ENCODE peak calls at places on chromosomes 16 and 17, in six cellular contexts. One of them, this sample, is unnamed.

GRCh38 chr17:57539528-57540301 is 205.4 kb downstream of the CCDC182 start:
- DNase-seq in CD4-positive, alpha-beta memory T cell: no peak
- DNase-seq in IMR-90: no peak
- DNase-seq in cardiac muscle cell: no peak
- DNase-seq in left ventricle myocardium inferior: no peak
- DNase-seq in CD8-positive, alpha-beta T cell: no peak
- DNase-seq in this sample: no peak

GRCh38 chr17:79800325-79801155 is 3.7 kb upstream of the CBX8 start:
- DNase-seq in CD4-positive, alpha-beta memory T cell: no peak
- DNase-seq in IMR-90: peak; percentile 39
- DNase-seq in cardiac muscle cell: peak; percentile 63
- DNase-seq in left ventricle myocardium inferior: no peak
- DNase-seq in CD8-positive, alpha-beta T cell: no peak
- DNase-seq in this sample: peak; percentile 46

GRCh38 chr17:65594585-65594940 is 33.1 kb upstream of the AXIN2 start:
- DNase-seq in CD4-positive, alpha-beta memory T cell: no peak
- DNase-seq in IMR-90: peak; percentile 34
- DNase-seq in cardiac muscle cell: peak; percentile 37
- DNase-seq in left ventricle myocardium inferior: no peak
- DNase-seq in CD8-positive, alpha-beta T cell: no peak
- DNase-seq in this sample: no peak

GRCh38 chr17:38798614-38799500 is 499 bp downstream of the PIP4K2B start:
- DNase-seq in CD4-positive, alpha-beta memory T cell: peak; percentile 53
- DNase-seq in IMR-90: peak; percentile 35
- DNase-seq in cardiac muscle cell: peak; percentile 55
- DNase-seq in left ventricle myocardium inferior: peak; percentile 58
- DNase-seq in CD8-positive, alpha-beta T cell: peak; percentile 52
- DNase-seq in this sample: peak; percentile 43

GRCh38 chr17:80475949-80476876 is at the start of gene NPTX1:
- DNase-seq in CD4-positive, alpha-beta memory T cell: no peak
- DNase-seq in IMR-90: no peak
- DNase-seq in cardiac muscle cell: peak; percentile 15
- DNase-seq in left ventricle myocardium inferior: no peak
- DNase-seq in CD8-positive, alpha-beta T cell: no peak
- DNase-seq in this sample: no peak

GRCh38 chr17:9115446-9116265 is 94.3 kb downstream of the NTN1 start:
- DNase-seq in CD4-positive, alpha-beta memory T cell: no peak
- DNase-seq in IMR-90: peak; percentile 6
- DNase-seq in cardiac muscle cell: peak; percentile 59
- DNase-seq in left ventricle myocardium inferior: peak; percentile 66
- DNase-seq in CD8-positive, alpha-beta T cell: peak; percentile 29
- DNase-seq in this sample: no peak

GRCh38 chr17:30345527-30346075 is 11.7 kb upstream of the TMIGD1 start:
- DNase-seq in CD4-positive, alpha-beta memory T cell: no peak
- DNase-seq in IMR-90: no peak
- DNase-seq in cardiac muscle cell: peak; percentile 38
- DNase-seq in left ventricle myocardium inferior: no peak
- DNase-seq in CD8-positive, alpha-beta T cell: no peak
- DNase-seq in this sample: peak; percentile 39

GRCh38 chr17:2090804-2091534 is 36.1 kb downstream of the HIC1 start:
- DNase-seq in CD4-positive, alpha-beta memory T cell: no peak
- DNase-seq in IMR-90: peak; percentile 97
- DNase-seq in cardiac muscle cell: peak; percentile 95
- DNase-seq in left ventricle myocardium inferior: peak; percentile 64
- DNase-seq in CD8-positive, alpha-beta T cell: no peak
- DNase-seq in this sample: peak; percentile 68

GRCh38 chr16:47884131-47884725 is 271.6 kb downstream of the ABCC12 start:
- DNase-seq in CD4-positive, alpha-beta memory T cell: no peak
- DNase-seq in IMR-90: no peak
- DNase-seq in cardiac muscle cell: no peak
- DNase-seq in left ventricle myocardium inferior: no peak
- DNase-seq in CD8-positive, alpha-beta T cell: no peak
- DNase-seq in this sample: peak; percentile 16

GRCh38 chr17:21474815-21475214 is 98.7 kb downstream of the KCNJ12 start:
- DNase-seq in CD4-positive, alpha-beta memory T cell: no peak
- DNase-seq in IMR-90: no peak
- DNase-seq in cardiac muscle cell: no peak
- DNase-seq in left ventricle myocardium inferior: no peak
- DNase-seq in CD8-positive, alpha-beta T cell: no peak
- DNase-seq in this sample: no peak

GRCh38 chr16:86508028-86508946 is 2.0 kb upstream of the FOXF1 start:
- DNase-seq in CD4-positive, alpha-beta memory T cell: no peak
- DNase-seq in IMR-90: no peak
- DNase-seq in cardiac muscle cell: no peak
- DNase-seq in left ventricle myocardium inferior: no peak
- DNase-seq in CD8-positive, alpha-beta T cell: no peak
- DNase-seq in this sample: peak; percentile 39

GRCh38 chr16:79045191-79045590 is 555.3 kb downstream of the MAF start:
- DNase-seq in CD4-positive, alpha-beta memory T cell: no peak
- DNase-seq in IMR-90: no peak
- DNase-seq in cardiac muscle cell: no peak
- DNase-seq in left ventricle myocardium inferior: no peak
- DNase-seq in CD8-positive, alpha-beta T cell: no peak
- DNase-seq in this sample: no peak

DNA sequence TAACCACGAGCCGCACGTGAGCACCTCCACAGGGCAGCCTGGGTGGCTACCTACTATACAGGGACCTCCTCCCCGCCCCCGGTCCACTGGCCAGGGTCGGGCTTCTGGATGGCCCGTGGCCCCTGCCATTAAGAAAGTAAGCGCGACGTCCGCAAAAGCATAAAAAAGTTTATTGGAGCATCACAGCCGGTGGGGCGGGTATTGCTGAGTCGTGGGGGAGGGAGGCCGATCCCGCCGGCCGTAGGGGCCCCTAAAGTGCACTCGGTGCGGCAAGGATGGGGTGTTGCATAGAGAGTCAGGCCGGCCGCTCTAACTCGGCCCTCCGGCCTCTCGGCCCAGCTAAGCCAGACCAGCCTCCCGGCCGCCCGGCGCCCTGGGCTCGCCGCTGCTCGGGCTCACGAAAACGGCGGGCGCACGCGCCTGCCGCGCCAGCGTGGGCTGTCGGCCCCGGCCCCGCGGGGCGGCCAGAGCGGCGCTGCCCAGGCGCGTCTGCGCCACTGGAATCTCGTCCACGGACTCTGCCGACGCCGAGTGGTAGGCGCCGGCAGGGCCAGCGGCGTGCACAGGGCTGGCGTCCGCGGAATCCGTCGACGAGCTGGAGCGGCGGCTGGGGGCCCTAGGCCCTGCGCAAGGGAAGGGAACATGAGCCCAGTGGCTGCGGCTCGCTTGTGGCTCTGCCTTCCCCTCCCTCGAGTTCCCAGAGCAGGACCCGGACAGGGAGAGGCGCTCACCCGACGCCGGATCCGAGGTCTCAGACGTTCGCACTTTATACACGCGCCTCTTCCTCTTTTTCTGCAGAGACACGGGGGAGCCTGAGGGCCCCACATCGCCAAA is 1.2 kb upstream of the TPPP3 start:
- DNase-seq in CD4-positive, alpha-beta memory T cell: no peak
- DNase-seq in IMR-90: no peak
- DNase-seq in cardiac muscle cell: no peak
- DNase-seq in left ventricle myocardium inferior: no peak
- DNase-seq in CD8-positive, alpha-beta T cell: no peak
- DNase-seq in this sample: no peak
- H3K27ac ChIP-seq in CD4-positive, alpha-beta memory T cell: no peak overlapping the region
- H3K27ac ChIP-seq in IMR-90: no peak overlapping the region
- H3K27ac ChIP-seq in cardiac muscle cell: no peak overlapping the region
- H3K27ac ChIP-seq in left ventricle myocardium inferior: peak overlapping the region; percentile 72
- H3K27ac ChIP-seq in CD8-positive, alpha-beta T cell: no peak overlapping the region
- H3K27ac ChIP-seq in this sample: no peak overlapping the region

GRCh38 chr17:50685334-50685665 is 22.4 kb downstream of the ANKRD40 start:
- DNase-seq in CD4-positive, alpha-beta memory T cell: no peak
- DNase-seq in IMR-90: no peak
- DNase-seq in cardiac muscle cell: no peak
- DNase-seq in left ventricle myocardium inferior: no peak
- DNase-seq in CD8-positive, alpha-beta T cell: no peak
- DNase-seq in this sample: no peak
- H3K27ac ChIP-seq in CD4-positive, alpha-beta memory T cell: no peak overlapping the region
- H3K27ac ChIP-seq in IMR-90: no peak overlapping the region
- H3K27ac ChIP-seq in cardiac muscle cell: no peak overlapping the region
- H3K27ac ChIP-seq in left ventricle myocardium inferior: no peak overlapping the region
- H3K27ac ChIP-seq in CD8-positive, alpha-beta T cell: no peak overlapping the region
- H3K27ac ChIP-seq in this sample: no peak overlapping the region

GRCh38 chr16:72840591-72841381 is 207.1 kb downstream of the ZFHX3 start:
- DNase-seq in CD4-positive, alpha-beta memory T cell: no peak
- DNase-seq in IMR-90: peak; percentile 40
- DNase-seq in cardiac muscle cell: no peak
- DNase-seq in left ventricle myocardium inferior: no peak
- DNase-seq in CD8-positive, alpha-beta T cell: no peak
- DNase-seq in this sample: no peak
- H3K27ac ChIP-seq in CD4-positive, alpha-beta memory T cell: no peak overlapping the region
- H3K27ac ChIP-seq in IMR-90: no peak overlapping the region
- H3K27ac ChIP-seq in cardiac muscle cell: no peak overlapping the region
- H3K27ac ChIP-seq in left ventricle myocardium inferior: no peak overlapping the region
- H3K27ac ChIP-seq in CD8-positive, alpha-beta T cell: no peak overlapping the region
- H3K27ac ChIP-seq in this sample: no peak overlapping the region

DNA sequence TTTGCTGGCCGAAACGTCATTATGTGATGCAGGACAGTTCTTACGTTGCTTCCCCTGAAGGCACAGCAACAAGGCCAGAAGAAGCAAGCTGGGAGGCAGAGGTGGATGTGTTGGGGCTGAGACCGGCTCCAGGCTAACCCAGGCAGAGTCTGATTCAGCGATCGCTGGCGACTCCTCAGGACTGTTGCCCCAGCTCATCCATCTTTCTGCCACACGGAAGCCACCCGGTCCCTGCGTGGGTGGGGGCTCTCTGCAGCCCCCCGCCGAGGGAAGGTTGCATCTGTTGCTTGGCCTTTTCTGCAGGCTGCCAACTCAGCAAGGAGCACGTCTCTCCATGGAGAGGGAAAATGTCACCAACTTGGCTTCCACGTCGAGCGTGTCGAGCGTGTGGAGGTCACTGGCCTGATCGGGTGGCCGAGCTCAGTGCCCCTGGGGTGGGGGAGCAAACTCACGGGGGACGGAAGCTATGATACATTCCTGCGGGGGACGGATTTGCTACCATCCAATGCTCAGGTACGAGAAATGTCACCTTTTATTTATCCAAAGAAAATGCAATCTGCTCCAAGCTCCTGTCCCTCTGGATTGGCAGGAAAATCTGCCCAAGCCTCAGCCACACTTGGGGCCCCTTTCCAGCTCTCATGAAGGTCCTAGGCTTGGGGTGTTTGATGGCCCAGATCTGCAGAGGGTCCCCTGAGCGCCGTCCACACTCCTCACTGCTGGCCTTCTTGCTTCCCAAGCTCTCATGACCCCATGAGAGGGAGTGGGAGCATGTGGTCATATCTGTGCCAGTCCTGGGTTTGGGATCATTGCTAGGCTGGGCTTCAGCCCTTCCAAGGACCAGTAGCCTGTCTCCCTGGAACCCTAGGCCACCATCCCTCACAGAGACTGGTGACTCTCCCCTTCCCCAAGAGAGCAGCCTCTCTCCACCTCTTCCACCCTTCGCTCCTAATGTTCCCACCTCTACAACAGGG is 69.4 kb downstream of the RPH3AL start:
- DNase-seq in CD4-positive, alpha-beta memory T cell: no peak
- DNase-seq in IMR-90: no peak
- DNase-seq in cardiac muscle cell: no peak
- DNase-seq in left ventricle myocardium inferior: no peak
- DNase-seq in CD8-positive, alpha-beta T cell: no peak
- DNase-seq in this sample: no peak
- H3K27ac ChIP-seq in CD4-positive, alpha-beta memory T cell: no peak overlapping the region
- H3K27ac ChIP-seq in IMR-90: no peak overlapping the region
- H3K27ac ChIP-seq in cardiac muscle cell: no peak overlapping the region
- H3K27ac ChIP-seq in left ventricle myocardium inferior: no peak overlapping the region
- H3K27ac ChIP-seq in CD8-positive, alpha-beta T cell: no peak overlapping the region
- H3K27ac ChIP-seq in this sample: no peak overlapping the region

GRCh38 chr16:4659363-4660353 is 33.7 kb upstream of the NUDT16L1 start:
- DNase-seq in CD4-positive, alpha-beta memory T cell: no peak
- DNase-seq in IMR-90: no peak
- DNase-seq in cardiac muscle cell: no peak
- DNase-seq in left ventricle myocardium inferior: no peak
- DNase-seq in CD8-positive, alpha-beta T cell: no peak
- DNase-seq in this sample: no peak
- H3K27ac ChIP-seq in CD4-positive, alpha-beta memory T cell: peak overlapping the region; percentile 49
- H3K27ac ChIP-seq in IMR-90: no peak overlapping the region
- H3K27ac ChIP-seq in cardiac muscle cell: no peak overlapping the region
- H3K27ac ChIP-seq in left ventricle myocardium inferior: peak overlapping the region; percentile 43
- H3K27ac ChIP-seq in CD8-positive, alpha-beta T cell: peak overlapping the region; percentile 71
- H3K27ac ChIP-seq in this sample: no peak overlapping the region